ENCODE peak calls at places on chromosomes 13 and 19, in four cellular contexts. C, X, G and N are unnamed samples.

GRCh38 chr19:16359074-16359473 is 34.4 kb downstream of the KLF2 start:
- DNase-seq in G (peak; percentile 30), C (no peak), X (no peak), N (no peak)

GRCh38 chr19:45638930-45639729 is at the start of gene EML2:
- DNase-seq in G (no peak), C (peak; percentile 37), X (no peak), N (peak; percentile 94)

GRCh38 chr13:37715606-37716015 is 117.0 kb upstream of the POSTN start:
- DNase-seq in G (no peak), C (no peak), X (peak; percentile 46), N (no peak)

GRCh38 chr13:33409673-33410072 is 124.1 kb upstream of the STARD13 start:
- DNase-seq in X (no peak), G (no peak), C (no peak), N (no peak)

GRCh38 chr19:29855087-29855486 is 43.3 kb downstream of the CCNE1 start:
- DNase-seq in G (no peak), X (no peak), C (no peak), N (no peak)

GRCh38 chr19:35117017-35117570 is 1.5 kb downstream of the FXYD3 start:
- DNase-seq in G (no peak), X (no peak), C (peak; percentile 81), N (no peak)

GRCh38 chr13:86383561-86383960 is 584.3 kb upstream of the SLITRK6 start:
- DNase-seq in X (no peak), C (no peak), G (no peak), N (no peak)

GRCh38 chr13:49836516-49836915 is 44.0 kb upstream of the KPNA3 start:
- DNase-seq in G (no peak), C (no peak), X (no peak), N (peak; percentile 71)

GRCh38 chr13:95378603-95379002 is 77.4 kb upstream of the ABCC4 start:
- DNase-seq in G (no peak), X (no peak), C (no peak), N (no peak)

GRCh38 chr13:39597828-39598227 is 5.2 kb downstream of the LHFPL6 start:
- DNase-seq in C (no peak), X (peak; percentile 44), G (no peak), N (no peak)

GRCh38 chr19:1503089-1503924 is 9.5 kb downstream of the ADAMTSL5 start:
- DNase-seq in X (no peak), G (no peak), C (no peak), N (peak; percentile 86)

GRCh38 chr13:113110852-113111315 is 5.3 kb downstream of the F7 start:
- DNase-seq in C (no peak), G (no peak), X (no peak), N (no peak)

GRCh38 chr19:8615813-8616596 is 5.5 kb upstream of the ADAMTS10 start:
- DNase-seq in C (peak; percentile 7), X (no peak), G (no peak), N (peak; percentile 66)

GRCh38 chr13:95250961-95251360 is 50.3 kb downstream of the ABCC4 start:
- DNase-seq in C (no peak), G (no peak), X (no peak), N (no peak)

GRCh38 chr19:2391118-2391725 is 31.2 kb downstream of the TMPRSS9 start:
- DNase-seq in C (peak; percentile 30), X (peak; percentile 27), G (no peak), N (peak; percentile 73)

GRCh38 chr13:30308548-30308947 is 1.2 kb upstream of the KATNAL1 start:
- DNase-seq in X (peak; percentile 17), G (no peak), C (no peak), N (no peak)

GRCh38 chr19:33724723-33725060 is 72.0 kb upstream of the KCTD15 start:
- DNase-seq in G (no peak), X (no peak), C (peak; percentile 70), N (no peak)

GRCh38 chr13:28819748-28820098 is 416 bp upstream of the MTUS2 start:
- DNase-seq in G (no peak), C (no peak), X (no peak), N (peak; percentile 94)

GRCh38 chr19:16161848-16162247 is 11.5 kb downstream of the CIB3 start:
- DNase-seq in C (no peak), X (peak; percentile 62), G (no peak), N (no peak)